ENCODE peak calls at places on chromosomes 13 and 19, in four cellular contexts. Y, V, T and U are unnamed samples.

GRCh38 chr13:30892966-30893365 is 13.1 kb upstream of the MEDAG start:
- DNase-seq in Y (no peak), T (peak), V (peak), U (peak)

GRCh38 chr13:23461544-23461943 is 28.0 kb upstream of the SACS start:
- DNase-seq in Y (no peak), V (no peak), T (no peak), U (no peak)

GRCh38 chr13:47519626-47520025 is 481.4 kb downstream of the SUCLA2 start:
- DNase-seq in T (no peak), Y (no peak), V (peak), U (no peak)

GRCh38 chr19:33477781-33478180 is 43.8 kb downstream of the PEPD start:
- DNase-seq in Y (no peak), V (no peak), T (no peak), U (no peak)

GRCh38 chr13:64293923-64294322 is 2878.3 kb upstream of the PCDH20 start:
- DNase-seq in V (no peak), Y (no peak), T (no peak), U (no peak)

GRCh38 chr13:49023441-49023840 is 47.7 kb downstream of the FNDC3A start:
- DNase-seq in Y (no peak), V (peak), T (no peak), U (no peak)

GRCh38 chr13:113497217-113497616 is 6.7 kb upstream of the DCUN1D2 start:
- DNase-seq in T (peak), V (no peak), Y (no peak), U (no peak)

GRCh38 chr19:32651729-32652140 is 23.2 kb downstream of the ANKRD27 start:
- DNase-seq in T (no peak), Y (no peak), V (no peak), U (peak)

GRCh38 chr13:99528547-99528946 is 27.3 kb downstream of the TM9SF2 start:
- DNase-seq in V (no peak), Y (no peak), T (no peak), U (no peak)

GRCh38 chr19:10235003-10235402 is 3.9 kb upstream of the S1PR2 start:
- DNase-seq in Y (no peak), T (no peak), V (no peak), U (no peak)

DNA sequence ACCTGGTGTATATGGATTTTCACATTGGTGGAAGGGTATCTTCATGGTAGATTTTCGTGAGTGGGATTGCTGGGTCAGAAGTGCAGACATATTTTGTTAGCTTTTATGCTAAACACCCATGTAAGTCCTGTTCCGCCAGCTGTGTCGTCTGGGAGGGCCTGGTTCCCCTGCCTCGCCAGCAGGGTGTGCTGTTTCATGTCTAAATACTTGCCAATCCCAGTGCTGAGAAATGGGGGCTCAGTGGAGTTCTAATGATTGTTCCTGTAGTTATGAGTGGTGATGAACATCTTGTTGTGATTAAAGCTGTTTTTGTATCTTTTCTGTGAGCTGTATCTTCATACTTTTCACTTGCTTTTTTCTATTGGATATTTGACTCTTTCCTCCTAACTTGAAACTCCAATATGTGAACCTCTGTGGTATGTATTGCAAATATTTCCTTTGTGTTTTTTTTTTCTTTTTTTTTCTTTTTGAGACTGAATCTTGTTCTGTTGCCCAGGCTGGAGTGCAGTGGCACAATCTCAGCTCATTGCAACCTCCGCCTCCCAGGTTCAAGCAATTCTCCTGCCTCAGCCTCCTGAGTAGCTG is 32.7 kb downstream of the KDM4B start:
- DNase-seq in V (peak), Y (peak), T (peak), U (peak)
- TF ChIP-seq CTCF in V (peak), Y (peak), T (peak), U (peak)

GRCh38 chr19:18489627-18490184 is 32.2 kb downstream of the ELL start:
- DNase-seq in Y (no peak), V (no peak), T (no peak), U (no peak)

GRCh38 chr19:18487576-18488402 is 34.1 kb downstream of the ELL start:
- DNase-seq in V (no peak), Y (no peak), T (no peak), U (no peak)

GRCh38 chr19:18490719-18491118 is 31.2 kb downstream of the ELL start:
- DNase-seq in V (no peak), Y (no peak), T (no peak), U (no peak)

GRCh38 chr19:18488403-18488723 is 33.5 kb downstream of the ELL start:
- DNase-seq in V (no peak), Y (no peak), T (peak), U (no peak)

DNA sequence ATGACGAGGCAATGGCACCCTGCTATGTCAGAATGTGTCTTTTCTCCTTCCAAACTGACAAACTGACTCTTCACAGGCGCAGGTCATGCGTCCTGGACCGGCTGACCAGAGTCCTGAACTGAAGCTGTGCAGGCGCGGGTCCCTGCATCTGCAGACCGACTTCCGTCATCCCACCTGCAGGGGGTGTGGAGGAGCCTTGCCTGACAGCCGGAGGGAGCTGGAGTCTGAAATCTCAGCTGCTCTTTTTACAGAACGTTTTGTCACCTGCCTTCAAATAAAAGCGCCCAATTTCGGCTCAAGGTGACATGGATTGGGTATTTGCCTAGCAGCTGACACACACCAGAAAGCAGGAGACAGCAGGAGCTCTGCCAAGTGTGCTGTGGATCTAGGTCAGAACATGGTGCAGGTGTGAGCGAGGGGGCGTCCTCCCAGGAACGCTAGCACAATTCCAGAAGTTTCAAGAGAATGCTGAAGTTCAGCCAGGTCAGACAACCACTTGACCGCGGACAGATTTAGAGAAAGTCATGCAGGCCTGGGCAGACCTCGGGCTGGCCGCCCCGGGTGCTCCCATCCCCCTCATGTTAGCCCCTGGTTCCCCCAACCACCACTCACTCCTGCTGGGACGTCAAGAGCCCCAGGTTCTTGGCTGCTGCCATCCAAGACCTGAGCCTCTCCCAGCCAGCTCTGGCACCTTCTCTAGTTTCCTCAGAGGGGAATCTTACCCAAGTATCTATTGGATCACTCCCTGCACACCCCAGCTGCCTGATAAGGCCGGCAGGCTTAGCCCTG is 32.8 kb downstream of the ELL start:
- DNase-seq in T (peak), Y (no peak), V (no peak), U (peak)
- TF ChIP-seq CTCF in T (peak), Y (peak), V (peak), U (no peak)

GRCh38 chr19:12864143-12864542 is 17.1 kb downstream of the DNASE2 start:
- DNase-seq in T (no peak), Y (no peak), V (no peak), U (no peak)

GRCh38 chr19:12867120-12868099 is 13.8 kb downstream of the DNASE2 start:
- DNase-seq in V (peak), T (peak), Y (no peak), U (peak)

GRCh38 chr19:12865746-12866415 is 15.4 kb downstream of the DNASE2 start:
- DNase-seq in Y (no peak), T (no peak), V (no peak), U (no peak)

GRCh38 chr19:12866416-12867119 is 14.7 kb downstream of the DNASE2 start:
- DNase-seq in Y (no peak), T (peak), V (no peak), U (no peak)

GRCh38 chr19:12864721-12865715 is 16.2 kb downstream of the DNASE2 start:
- DNase-seq in T (peak), Y (no peak), V (no peak), U (no peak)
- TF ChIP-seq CTCF in T (peak), Y (no peak), V (no peak), U (no peak)

GRCh38 chr13:92896842-92897241 is 329.8 kb upstream of the GPC6 start:
- DNase-seq in T (no peak), V (peak), Y (no peak), U (no peak)
- TF ChIP-seq CTCF in T (no peak), V (no peak), Y (no peak), U (peak)

GRCh38 chr13:51066091-51066831 is 44.8 kb downstream of the C13orf42 start:
- DNase-seq in Y (no peak), V (no peak), T (no peak), U (no peak)
- TF ChIP-seq CTCF in Y (no peak), V (no peak), T (no peak), U (no peak)

DNA sequence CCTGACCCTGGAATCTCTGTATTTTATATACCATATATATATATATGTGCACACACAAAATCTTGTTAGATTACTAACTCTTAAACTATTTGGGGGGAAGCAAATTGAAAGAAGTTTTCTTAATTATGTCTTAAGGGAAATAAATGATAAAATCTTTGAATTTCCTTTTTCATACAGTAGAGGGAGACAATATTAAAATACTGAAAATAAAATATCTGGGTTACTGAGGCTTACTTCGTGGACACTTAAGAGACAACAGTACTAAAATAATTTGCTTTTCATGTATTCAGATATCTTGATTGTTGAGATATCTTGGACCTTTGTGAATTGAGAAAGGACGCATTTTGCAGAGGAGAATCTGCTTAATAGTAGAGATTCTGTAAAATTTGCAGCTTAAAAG is 17.0 kb downstream of the SUGT1 start:
- DNase-seq in T (no peak), V (no peak), Y (no peak), U (no peak)
- TF ChIP-seq CTCF in T (no peak), V (no peak), Y (no peak), U (no peak)